ENCODE peak calls at places on chromosome 20, in four cellular contexts. M, K, J and R are unnamed samples. For H3K27me3 and H3K4me1, the result is how much of the 10 kb centered on the place peaks cover.

GRCh38 chr20:50320005-50320909 is 129.6 kb downstream of the CEBPB start:
- DNase-seq in M (no peak), K (no peak), J (no peak), R (no peak)

GRCh38 chr20:396252-396618 is 11.9 kb upstream of the RBCK1 start:
- DNase-seq in M (no peak), K (no peak), J (no peak), R (no peak)

GRCh38 chr20:41249781-41250281 is 67.7 kb downstream of the ZHX3 start:
- DNase-seq in M (peak), K (peak), J (peak), R (no peak)

GRCh38 chr20:40702504-40702903 is 13.5 kb upstream of the MAFB start:
- DNase-seq in M (no peak), K (no peak), J (no peak), R (no peak)

GRCh38 chr20:35871311-35871771 is 83.0 kb downstream of the SCAND1 start:
- DNase-seq in M (no peak), K (peak), J (no peak), R (no peak)

GRCh38 chr20:63702036-63702665 is 5.6 kb downstream of the ARFRP1 start:
- DNase-seq in M (no peak), K (no peak), J (no peak), R (no peak)

GRCh38 chr20:34706912-34707784 is 3.0 kb downstream of the TP53INP2 start:
- DNase-seq in M (no peak), K (no peak), J (no peak), R (no peak)

GRCh38 chr20:43165611-43166010 is 24.1 kb downstream of the PTPRT start:
- DNase-seq in M (no peak), K (no peak), J (no peak), R (no peak)

GRCh38 chr20:47677314-47678129 is 107.8 kb downstream of the SULF2 start:
- DNase-seq in M (peak), K (no peak), J (peak), R (no peak)

GRCh38 chr20:13549451-13549850 is 89.3 kb downstream of the TASP1 start:
- DNase-seq in M (no peak), K (no peak), J (no peak), R (no peak)

GRCh38 chr20:57698191-57698866 is 11.5 kb downstream of the PMEPA1 start:
- DNase-seq in M (no peak), K (no peak), J (peak), R (no peak)

GRCh38 chr20:36606171-36607116 is 865 bp downstream of the RAB5IF start:
- DNase-seq in M (no peak), K (no peak), J (peak), R (peak)

GRCh38 chr20:19249515-19249914 is 37.1 kb downstream of the SLC24A3 start:
- DNase-seq in M (no peak), K (no peak), J (no peak), R (no peak)

GRCh38 chr20:23654722-23655121 is 17.0 kb upstream of the CST3 start:
- DNase-seq in M (no peak), K (peak), J (no peak), R (no peak)

GRCh38 chr20:58795181-58795922 is 55.4 kb downstream of the GNAS-AS1 start:
- DNase-seq in M (no peak), K (no peak), J (no peak), R (no peak)

GRCh38 chr20:49799698-49800097 is 12.9 kb upstream of the SLC9A8 start:
- DNase-seq in M (no peak), K (no peak), J (no peak), R (no peak)

GRCh38 chr20:7161690-7162089 is 394.2 kb downstream of the BMP2 start:
- DNase-seq in M (no peak), K (peak), J (peak), R (no peak)

GRCh38 chr20:36320898-36321695 is 15.0 kb downstream of the DLGAP4 start:
- DNase-seq in M (no peak), K (no peak), J (no peak), R (no peak)

GRCh38 chr20:14434379-14435136 is 97.1 kb upstream of the FLRT3 start:
- DNase-seq in M (no peak), K (no peak), J (no peak), R (no peak)

GRCh38 chr20:51452734-51453133 is 89.8 kb downstream of the NFATC2 start:
- DNase-seq in M (no peak), K (no peak), J (no peak), R (no peak)

GRCh38 chr20:9532069-9532809 is 17.8 kb downstream of the LAMP5 start:
- DNase-seq in M (no peak), K (no peak), J (no peak), R (no peak)

GRCh38 chr20:43776691-43777090 is 49.9 kb upstream of the GTSF1L start:
- DNase-seq in M (no peak), K (no peak), J (no peak), R (no peak)

GRCh38 chr20:38726849-38727601 is 2.7 kb downstream of the SLC32A1 start:
- DNase-seq in M (peak), K (no peak), J (no peak), R (no peak)

GRCh38 chr20:47857142-47857993 is 72.1 kb upstream of the SULF2 start:
- DNase-seq in M (no peak), K (peak), J (peak), R (no peak)

GRCh38 chr20:64258071-64258823 is 2.7 kb downstream of the PCMTD2 start:
- DNase-seq in M (no peak), K (no peak), J (no peak), R (no peak)

GRCh38 chr20:51354769-51355319 is 187.7 kb downstream of the NFATC2 start:
- DNase-seq in M (no peak), K (no peak), J (no peak), R (no peak)

GRCh38 chr20:2760381-2761305 is 39.8 kb downstream of the CPXM1 start:
- DNase-seq in M (no peak), K (no peak), J (no peak), R (no peak)

GRCh38 chr20:2763186-2763585 is 37.2 kb downstream of the CPXM1 start:
- DNase-seq in M (no peak), K (no peak), J (no peak), R (no peak)

GRCh38 chr20:2762578-2763131 is 37.8 kb downstream of the CPXM1 start:
- DNase-seq in M (no peak), K (no peak), J (no peak), R (no peak)

GRCh38 chr20:2759603-2760360 is 40.6 kb downstream of the CPXM1 start:
- DNase-seq in M (no peak), K (no peak), J (no peak), R (no peak)

GRCh38 chr20:2761885-2762284 is 38.5 kb downstream of the CPXM1 start:
- DNase-seq in M (no peak), K (no peak), J (no peak), R (no peak)
- H3K27ac ChIP-seq in M (no peak), K (no peak), J (no peak), R (no peak)

GRCh38 chr20:46101957-46102356 is 12.2 kb upstream of the NCOA5 start:
- DNase-seq in M (no peak), K (no peak), J (no peak), R (no peak)
- H3K27me3 ChIP-seq in M (under half), K (under half), J (half or more), R (under half)

GRCh38 chr20:32478576-32478975 is 106.6 kb downstream of the NOL4L start:
- DNase-seq in M (no peak), K (peak), J (peak), R (peak)

GRCh38 chr20:32481311-32482103 is 103.6 kb downstream of the NOL4L start:
- DNase-seq in M (no peak), K (peak), J (peak), R (peak)

GRCh38 chr20:32479012-32479411 is 106.1 kb downstream of the NOL4L start:
- DNase-seq in M (no peak), K (no peak), J (peak), R (peak)

GRCh38 chr20:32480361-32481199 is 104.6 kb downstream of the NOL4L start:
- DNase-seq in M (no peak), K (peak), J (peak), R (peak)

DNA sequence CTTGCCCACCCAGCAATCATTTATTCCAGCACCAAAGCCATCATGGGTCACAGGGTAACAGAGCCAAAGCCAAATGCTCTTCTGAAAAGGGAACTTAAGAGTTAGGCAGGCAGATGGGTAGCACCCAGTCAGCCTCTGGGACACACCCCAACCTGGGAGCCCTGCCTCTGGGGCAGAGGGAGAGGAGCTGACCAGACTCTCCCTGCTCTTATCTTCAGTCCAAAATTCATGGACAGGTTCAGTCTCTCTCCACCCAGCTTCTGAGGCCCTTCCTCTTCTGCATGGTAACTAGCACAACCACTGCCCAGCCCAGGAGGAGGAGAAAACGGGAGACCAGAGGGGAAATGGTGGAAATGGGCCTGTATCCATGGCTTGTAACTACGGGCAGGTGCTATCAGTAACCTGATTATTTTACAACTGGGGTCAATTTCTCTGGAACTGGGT is 105.4 kb downstream of the NOL4L start:
- DNase-seq in M (no peak), K (peak), J (peak), R (peak)
- H3K4me1 ChIP-seq in M (under half), K (under half), J (half or more), R (half or more)

DNA sequence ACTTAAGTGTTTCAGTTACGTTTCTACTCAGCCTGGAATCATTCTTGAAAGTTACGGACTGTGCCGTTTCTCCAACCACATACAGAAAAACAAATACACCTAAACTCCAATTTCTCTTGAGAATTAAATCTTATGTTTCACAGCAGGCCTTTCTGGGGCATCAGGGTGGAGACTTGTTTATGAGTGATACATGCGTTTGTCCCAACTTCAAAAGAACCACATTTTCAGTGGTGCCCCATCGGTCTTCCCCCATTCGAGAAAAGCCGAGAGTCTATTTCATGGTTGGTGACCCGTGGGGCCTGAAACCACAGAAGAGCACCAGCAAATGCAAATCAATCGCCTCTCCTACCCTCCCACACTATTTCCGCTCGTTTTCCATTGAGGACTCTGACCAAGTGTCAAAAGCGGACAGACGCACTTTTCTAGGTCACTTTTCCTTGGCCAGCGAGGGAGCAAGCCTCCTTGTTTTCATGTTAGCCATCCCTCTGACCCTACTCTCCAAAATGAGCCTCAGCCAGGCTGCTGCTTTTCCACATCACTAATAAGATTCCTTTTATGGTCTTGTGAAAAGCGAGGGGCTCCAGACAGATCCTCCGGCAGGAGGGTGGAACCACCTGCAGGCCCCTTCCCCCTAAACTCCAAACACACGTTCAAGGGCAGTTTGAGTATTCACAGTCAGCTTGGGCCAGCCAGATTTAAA is 3.1 kb downstream of the JAG1 start:
- DNase-seq in M (no peak), K (no peak), J (no peak), R (no peak)
- H3K27ac ChIP-seq in M (no peak), K (peak), J (peak), R (peak)